ENCODE peak calls at places on chromosome 12, in seven cellular contexts. J is hepatocyte, W is thyroid gland, D is psoas muscle, R is AG04450, S is dorsolateral prefrontal cortex, B is left lung. Q is an unnamed sample. For H3K27me3, the result is how much of the 10 kb centered on the place peaks cover.

GRCh38 chr12:68428724-68429580 is 96.8 kb upstream of the MDM1 start:
- DNase-seq in D (no peak), W (no peak), S (no peak), J (peak), R (no peak), B (no peak), Q (no peak)

GRCh38 chr12:64080319-64081008 is 141.6 kb downstream of the KICS2 start:
- DNase-seq in J (peak), B (no peak), R (no peak), S (no peak), D (no peak), W (no peak), Q (no peak)

GRCh38 chr12:109608796-109609195 is 35.2 kb downstream of the MVK start:
- DNase-seq in S (no peak), J (no peak), W (no peak), D (no peak), R (no peak), B (no peak), Q (no peak)

GRCh38 chr12:90832427-90832826 is 122.5 kb downstream of the CCER1 start:
- DNase-seq in J (no peak), R (no peak), W (no peak), B (no peak), D (no peak), S (no peak), Q (no peak)

GRCh38 chr12:42372154-42372791 is 46.3 kb downstream of the PPHLN1 start:
- DNase-seq in W (no peak), B (no peak), J (peak), D (no peak), S (no peak), R (no peak), Q (no peak)

GRCh38 chr12:5309654-5310053 is 122.3 kb upstream of the NTF3 start:
- DNase-seq in B (no peak), R (no peak), S (no peak), D (no peak), J (no peak), W (peak), Q (no peak)

GRCh38 chr12:4256043-4256826 is 17.3 kb upstream of the CCND2 start:
- DNase-seq in S (no peak), J (no peak), B (no peak), W (no peak), R (no peak), D (no peak), Q (no peak)

GRCh38 chr12:25992026-25992782 is 33.7 kb downstream of the RASSF8 start:
- DNase-seq in R (no peak), W (peak), S (no peak), D (no peak), J (no peak), B (no peak), Q (peak)

GRCh38 chr12:82818276-82819035 is 131.8 kb downstream of the TMTC2 start:
- DNase-seq in R (no peak), W (no peak), B (no peak), S (no peak), J (no peak), D (no peak), Q (no peak)

GRCh38 chr12:122669397-122670070 is 33.6 kb downstream of the HCAR2 start:
- DNase-seq in R (no peak), B (no peak), D (no peak), J (no peak), W (peak), S (no peak), Q (no peak)

GRCh38 chr12:7638064-7638763 is 27.5 kb downstream of the APOBEC1 start:
- DNase-seq in W (no peak), B (no peak), R (no peak), D (no peak), J (no peak), S (no peak), Q (no peak)

GRCh38 chr12:12499909-12500604 is 62.6 kb downstream of the DUSP16 start:
- DNase-seq in R (no peak), S (no peak), B (no peak), D (no peak), J (no peak), W (no peak), Q (no peak)

GRCh38 chr12:32533971-32534590 is 134.7 kb downstream of the FGD4 start:
- DNase-seq in D (peak), R (peak), W (peak), J (peak), S (no peak), B (no peak), Q (no peak)

GRCh38 chr12:10366875-10367274 is 23.0 kb downstream of the KLRK1 start:
- DNase-seq in S (no peak), R (no peak), D (no peak), J (peak), B (no peak), W (no peak), Q (no peak)

GRCh38 chr12:46269429-46270241 is 792 bp upstream of the SLC38A1 start:
- DNase-seq in S (no peak), J (peak), R (no peak), B (peak), D (no peak), W (no peak), Q (no peak)

GRCh38 chr12:22738945-22739344 is 114.0 kb downstream of the ETNK1 start:
- DNase-seq in J (no peak), W (no peak), S (no peak), B (no peak), R (no peak), D (no peak), Q (no peak)

GRCh38 chr12:52029686-52030085 is 21.6 kb upstream of the NR4A1 start:
- DNase-seq in R (no peak), J (peak), D (no peak), S (no peak), W (peak), B (no peak), Q (no peak)

DNA sequence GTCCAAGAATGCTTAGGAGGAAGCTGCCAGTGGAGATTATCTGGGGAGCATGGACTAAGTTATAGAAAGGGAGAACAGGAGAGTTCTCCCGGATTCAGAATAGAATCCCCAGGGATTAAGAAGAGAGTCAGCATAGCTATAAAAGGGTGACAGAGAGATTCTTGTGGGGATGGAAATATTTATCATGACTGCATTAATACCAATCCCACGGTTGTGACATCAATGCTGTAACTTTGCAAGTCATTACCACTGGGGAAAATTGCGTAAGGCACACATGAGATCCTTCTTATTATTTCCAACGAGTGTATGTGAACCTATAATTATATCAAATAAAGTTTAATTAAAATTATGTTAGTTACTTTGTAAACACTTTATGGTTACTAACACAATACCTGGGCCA is 447.9 kb upstream of the TMEM132C start:
- DNase-seq in D (no peak), B (no peak), S (no peak), J (no peak), R (no peak), W (no peak), Q (no peak)
- H3K4me3 ChIP-seq in D (no peak), B (no peak), S (no peak), J (no peak), R (no peak), W (no peak), Q (no peak)

GRCh38 chr12:95487024-95487423 is 13.1 kb downstream of the METAP2 start:
- DNase-seq in W (no peak), J (no peak), R (no peak), S (no peak), B (no peak), D (no peak), Q (no peak)

GRCh38 chr12:95484524-95484923 is 10.6 kb downstream of the METAP2 start:
- DNase-seq in W (no peak), D (no peak), B (no peak), J (no peak), R (no peak), S (no peak), Q (no peak)

GRCh38 chr12:95481888-95482287 is 7.9 kb downstream of the METAP2 start:
- DNase-seq in S (no peak), D (no peak), W (no peak), R (no peak), B (no peak), J (no peak), Q (no peak)

GRCh38 chr12:95480230-95480629 is 6.3 kb downstream of the METAP2 start:
- DNase-seq in J (no peak), B (no peak), D (no peak), W (no peak), S (no peak), R (no peak), Q (no peak)

DNA sequence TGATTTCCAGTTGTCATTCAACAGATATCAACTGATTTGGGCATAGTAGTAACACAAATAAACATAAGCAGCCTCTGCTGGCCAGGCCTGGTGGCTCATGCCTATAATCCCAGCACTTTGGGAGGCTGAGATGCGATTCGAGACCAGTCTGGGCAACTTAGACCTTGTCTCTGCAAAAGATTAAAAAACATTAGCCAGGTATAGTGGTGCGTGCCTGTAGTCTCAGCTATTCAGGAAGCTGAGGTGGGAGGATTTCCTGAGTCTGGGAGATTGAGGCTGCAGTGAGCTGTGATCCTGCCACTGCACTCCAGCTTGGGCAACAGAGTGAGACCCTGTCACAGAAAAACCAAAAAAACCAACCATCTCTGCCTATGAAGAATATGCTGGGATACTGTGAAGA is 7.1 kb downstream of the METAP2 start:
- DNase-seq in D (no peak), S (no peak), J (no peak), W (no peak), R (no peak), B (no peak), Q (no peak)
- TF ChIP-seq CTCF in D (no peak), S (no peak), J (no peak), W (no peak), R (no peak), B (no peak), Q (no peak)

DNA sequence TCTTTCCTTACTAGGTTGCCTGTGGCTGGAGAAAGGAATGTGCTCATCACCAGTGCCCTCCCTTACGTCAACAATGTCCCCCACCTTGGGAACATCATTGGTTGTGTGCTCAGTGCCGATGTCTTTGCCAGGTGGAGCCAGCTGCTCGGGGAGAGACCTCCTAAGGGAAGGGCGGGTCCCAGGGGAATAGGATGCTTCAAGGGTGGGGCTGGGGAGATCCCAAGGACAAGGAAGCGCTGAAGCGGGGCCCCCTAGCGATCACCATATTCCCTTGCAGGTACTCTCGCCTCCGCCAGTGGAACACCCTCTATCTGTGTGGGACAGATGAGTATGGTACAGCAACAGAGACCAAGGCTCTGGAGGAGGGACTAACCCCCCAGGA is 10.3 kb downstream of the MARS1 start:
- DNase-seq in D (no peak), S (no peak), W (no peak), R (no peak), J (no peak), B (no peak), Q (no peak)
- H3K27me3 ChIP-seq in D (under half), S (under half), W (under half), R (under half), J (under half), B (under half), Q (under half)

GRCh38 chr12:132351751-132352495 is 22.5 kb upstream of the GALNT9 start:
- DNase-seq in W (no peak), B (peak), D (peak), J (no peak), R (no peak), S (no peak), Q (no peak)

GRCh38 chr12:132353811-132354210 is 24.4 kb upstream of the GALNT9 start:
- DNase-seq in W (no peak), S (peak), J (no peak), D (no peak), B (peak), R (no peak), Q (no peak)

GRCh38 chr12:132354211-132354981 is 25.0 kb upstream of the GALNT9 start:
- DNase-seq in W (no peak), S (peak), R (no peak), D (peak), B (peak), J (no peak), Q (peak)

GRCh38 chr12:132354982-132355680 is 25.7 kb upstream of the GALNT9 start:
- DNase-seq in J (no peak), D (no peak), R (no peak), S (peak), B (peak), W (no peak), Q (peak)

GRCh38 chr12:132352896-132353800 is 23.8 kb upstream of the GALNT9 start:
- DNase-seq in D (peak), J (no peak), W (no peak), S (peak), R (no peak), B (peak), Q (no peak)
- H3K4me3 ChIP-seq in D (no peak), J (no peak), W (no peak), S (no peak), R (no peak), B (no peak), Q (no peak)

GRCh38 chr12:48486679-48487078 is 4.4 kb downstream of the C12orf54 start:
- DNase-seq in J (no peak), B (no peak), R (no peak), S (no peak), D (no peak), W (no peak), Q (no peak)

GRCh38 chr12:48486261-48486660 is 4.0 kb downstream of the C12orf54 start:
- DNase-seq in S (no peak), D (no peak), R (no peak), W (no peak), J (no peak), B (no peak), Q (no peak)

GRCh38 chr12:48489012-48489411 is 6.7 kb downstream of the C12orf54 start:
- DNase-seq in W (no peak), R (peak), B (no peak), J (peak), D (no peak), S (no peak), Q (no peak)
- TF ChIP-seq CTCF in W (no peak), R (no peak), B (no peak), J (no peak), D (no peak), S (no peak), Q (no peak)

GRCh38 chr12:2647186-2647585 is 147.6 kb upstream of the FKBP4 start:
- DNase-seq in W (no peak), D (no peak), J (no peak), R (no peak), B (no peak), S (peak), Q (peak)

GRCh38 chr12:2644678-2645405 is 149.9 kb upstream of the FKBP4 start:
- DNase-seq in W (no peak), D (no peak), R (no peak), J (no peak), S (no peak), B (no peak), Q (peak)

GRCh38 chr12:2648406-2648805 is 146.4 kb upstream of the FKBP4 start:
- DNase-seq in S (no peak), R (no peak), W (no peak), J (no peak), D (no peak), B (no peak), Q (peak)

GRCh38 chr12:2643736-2644135 is 151.0 kb upstream of the FKBP4 start:
- DNase-seq in D (no peak), R (no peak), J (no peak), W (no peak), S (no peak), B (no peak), Q (peak)

DNA sequence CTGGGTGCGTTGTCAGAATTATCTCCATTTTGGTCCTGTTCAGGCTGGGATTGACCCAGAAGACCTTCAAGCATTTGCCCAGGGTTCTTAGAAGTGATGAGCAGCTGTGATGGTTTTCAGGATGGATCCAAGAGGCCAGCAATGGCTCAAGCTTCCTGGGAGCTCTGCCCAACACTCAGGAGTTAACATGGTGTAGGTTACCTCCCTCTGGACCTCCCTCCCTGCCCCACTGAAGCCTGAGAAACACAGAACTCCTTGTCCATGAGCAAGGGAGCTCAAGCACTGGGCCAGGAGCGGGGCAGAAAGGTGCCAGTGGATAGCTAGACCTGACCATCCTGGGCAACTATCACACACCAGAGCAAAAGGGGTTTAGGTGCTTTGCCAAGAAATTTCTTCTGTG is 148.4 kb upstream of the FKBP4 start:
- DNase-seq in J (no peak), S (no peak), B (no peak), R (no peak), W (no peak), D (no peak), Q (peak)
- H3K27me3 ChIP-seq in J (under half), S (under half), B (under half), R (under half), W (under half), D (under half), Q (under half)